ENCODE peak calls at places on chromosomes 11 and 22, in eight cellular contexts. One of them, this sample, is unnamed. For H3K4me1, the result is how much of the 10 kb centered on the place peaks cover.

GRCh38 chr22:18114495-18114894 is 3.9 kb downstream of the TUBA8 start:
- DNase-seq in aorta: no peak
- DNase-seq in breast epithelium: no peak
- DNase-seq in H1: no peak
- DNase-seq in IMR-90: no peak
- DNase-seq in endothelial cell of umbilical vein: no peak
- DNase-seq in lower lobe of right lung: no peak
- DNase-seq in Peyer's patch: no peak
- DNase-seq in this sample: no peak

GRCh38 chr11:96075532-96075959 is 151.6 kb upstream of the MTMR2 start:
- DNase-seq in aorta: no peak
- DNase-seq in breast epithelium: no peak
- DNase-seq in H1: no peak
- DNase-seq in IMR-90: peak
- DNase-seq in endothelial cell of umbilical vein: no peak
- DNase-seq in lower lobe of right lung: no peak
- DNase-seq in Peyer's patch: no peak
- DNase-seq in this sample: peak

GRCh38 chr11:67996622-67997459 is 7.1 kb downstream of the UNC93B1 start:
- DNase-seq in aorta: peak
- DNase-seq in breast epithelium: no peak
- DNase-seq in H1: peak
- DNase-seq in IMR-90: no peak
- DNase-seq in endothelial cell of umbilical vein: peak
- DNase-seq in lower lobe of right lung: peak
- DNase-seq in Peyer's patch: peak
- DNase-seq in this sample: peak

GRCh38 chr22:47114813-47115517 is 352.5 kb downstream of the TBC1D22A start:
- DNase-seq in aorta: peak
- DNase-seq in breast epithelium: no peak
- DNase-seq in H1: no peak
- DNase-seq in IMR-90: no peak
- DNase-seq in endothelial cell of umbilical vein: no peak
- DNase-seq in lower lobe of right lung: no peak
- DNase-seq in Peyer's patch: no peak
- DNase-seq in this sample: no peak

GRCh38 chr22:41561788-41562187 is 978 bp downstream of the CSDC2 start:
- DNase-seq in aorta: no peak
- DNase-seq in breast epithelium: no peak
- DNase-seq in H1: no peak
- DNase-seq in IMR-90: no peak
- DNase-seq in endothelial cell of umbilical vein: no peak
- DNase-seq in lower lobe of right lung: no peak
- DNase-seq in Peyer's patch: no peak
- DNase-seq in this sample: peak

GRCh38 chr11:116030697-116031331 is 526.6 kb upstream of the CADM1 start:
- DNase-seq in aorta: no peak
- DNase-seq in breast epithelium: no peak
- DNase-seq in H1: no peak
- DNase-seq in IMR-90: no peak
- DNase-seq in endothelial cell of umbilical vein: no peak
- DNase-seq in lower lobe of right lung: no peak
- DNase-seq in Peyer's patch: no peak
- DNase-seq in this sample: no peak

GRCh38 chr11:40819230-40819629 is 640.2 kb downstream of the LRRC4C start:
- DNase-seq in aorta: no peak
- DNase-seq in breast epithelium: no peak
- DNase-seq in H1: no peak
- DNase-seq in IMR-90: no peak
- DNase-seq in endothelial cell of umbilical vein: no peak
- DNase-seq in lower lobe of right lung: no peak
- DNase-seq in Peyer's patch: no peak
- DNase-seq in this sample: no peak

GRCh38 chr11:128715691-128716153 is 21.9 kb downstream of the FLI1 start:
- DNase-seq in aorta: no peak
- DNase-seq in breast epithelium: no peak
- DNase-seq in H1: no peak
- DNase-seq in IMR-90: peak
- DNase-seq in endothelial cell of umbilical vein: peak
- DNase-seq in lower lobe of right lung: no peak
- DNase-seq in Peyer's patch: no peak
- DNase-seq in this sample: no peak

GRCh38 chr11:77106321-77106720 is 3.7 kb downstream of the OMP start:
- DNase-seq in aorta: no peak
- DNase-seq in breast epithelium: no peak
- DNase-seq in H1: no peak
- DNase-seq in IMR-90: no peak
- DNase-seq in endothelial cell of umbilical vein: no peak
- DNase-seq in lower lobe of right lung: no peak
- DNase-seq in Peyer's patch: peak
- DNase-seq in this sample: no peak

GRCh38 chr11:36258730-36259360 is 30.4 kb downstream of the COMMD9 start:
- DNase-seq in aorta: peak
- DNase-seq in breast epithelium: no peak
- DNase-seq in H1: peak
- DNase-seq in IMR-90: peak
- DNase-seq in endothelial cell of umbilical vein: peak
- DNase-seq in lower lobe of right lung: no peak
- DNase-seq in Peyer's patch: no peak
- DNase-seq in this sample: peak

GRCh38 chr11:75259711-75260110 is 19.1 kb downstream of the TPBGL start:
- DNase-seq in aorta: peak
- DNase-seq in breast epithelium: no peak
- DNase-seq in H1: no peak
- DNase-seq in IMR-90: no peak
- DNase-seq in endothelial cell of umbilical vein: peak
- DNase-seq in lower lobe of right lung: no peak
- DNase-seq in Peyer's patch: peak
- DNase-seq in this sample: no peak

GRCh38 chr11:1162498-1163311 is 5.0 kb downstream of the MUC5AC start:
- DNase-seq in aorta: peak
- DNase-seq in breast epithelium: no peak
- DNase-seq in H1: no peak
- DNase-seq in IMR-90: no peak
- DNase-seq in endothelial cell of umbilical vein: no peak
- DNase-seq in lower lobe of right lung: no peak
- DNase-seq in Peyer's patch: peak
- DNase-seq in this sample: no peak

GRCh38 chr22:49291169-49291568 is 536.5 kb downstream of the BRD1 start:
- DNase-seq in aorta: no peak
- DNase-seq in breast epithelium: no peak
- DNase-seq in H1: no peak
- DNase-seq in IMR-90: no peak
- DNase-seq in endothelial cell of umbilical vein: no peak
- DNase-seq in lower lobe of right lung: no peak
- DNase-seq in Peyer's patch: peak
- DNase-seq in this sample: no peak

GRCh38 chr11:8826145-8826786 is 84.7 kb upstream of the AKIP1 start:
- DNase-seq in aorta: no peak
- DNase-seq in breast epithelium: no peak
- DNase-seq in H1: no peak
- DNase-seq in IMR-90: peak
- DNase-seq in endothelial cell of umbilical vein: peak
- DNase-seq in lower lobe of right lung: no peak
- DNase-seq in Peyer's patch: no peak
- DNase-seq in this sample: no peak

GRCh38 chr11:57704932-57705331 is 7.1 kb downstream of the MED19 start:
- DNase-seq in aorta: no peak
- DNase-seq in breast epithelium: no peak
- DNase-seq in H1: no peak
- DNase-seq in IMR-90: no peak
- DNase-seq in endothelial cell of umbilical vein: no peak
- DNase-seq in lower lobe of right lung: no peak
- DNase-seq in Peyer's patch: no peak
- DNase-seq in this sample: no peak

DNA sequence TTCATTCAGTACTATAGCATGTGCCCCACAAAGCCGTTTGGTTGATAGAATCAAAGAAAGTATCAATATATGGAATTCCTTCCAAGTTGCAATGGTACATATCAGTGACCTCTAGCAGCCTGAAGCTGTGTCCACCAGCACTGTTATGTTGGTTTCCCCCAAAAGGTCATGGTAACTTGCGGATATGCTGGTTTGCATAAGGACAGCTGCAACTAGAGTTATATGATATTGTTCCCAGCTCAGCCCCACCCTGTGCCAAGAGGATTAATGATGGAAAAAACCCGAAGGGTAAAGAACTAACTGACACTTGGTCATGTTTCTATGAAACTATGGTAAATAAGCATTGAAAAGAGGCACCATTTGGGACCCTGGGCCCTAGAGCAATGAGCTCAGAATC is 93.5 kb downstream of the PDHX start:
- DNase-seq in aorta: no peak
- DNase-seq in breast epithelium: no peak
- DNase-seq in H1: no peak
- DNase-seq in IMR-90: no peak
- DNase-seq in endothelial cell of umbilical vein: no peak
- DNase-seq in lower lobe of right lung: no peak
- DNase-seq in Peyer's patch: no peak
- DNase-seq in this sample: no peak
- H3K4me1 ChIP-seq in aorta: under half
- H3K4me1 ChIP-seq in breast epithelium: under half
- H3K4me1 ChIP-seq in H1: under half
- H3K4me1 ChIP-seq in IMR-90: under half
- H3K4me1 ChIP-seq in endothelial cell of umbilical vein: under half
- H3K4me1 ChIP-seq in lower lobe of right lung: under half
- H3K4me1 ChIP-seq in Peyer's patch: under half
- H3K4me1 ChIP-seq in this sample: under half

GRCh38 chr11:3902441-3902840 is 47.0 kb downstream of the STIM1 start:
- DNase-seq in aorta: no peak
- DNase-seq in breast epithelium: no peak
- DNase-seq in H1: no peak
- DNase-seq in IMR-90: no peak
- DNase-seq in endothelial cell of umbilical vein: no peak
- DNase-seq in lower lobe of right lung: no peak
- DNase-seq in Peyer's patch: no peak
- DNase-seq in this sample: no peak
- H3K4me1 ChIP-seq in aorta: under half
- H3K4me1 ChIP-seq in breast epithelium: under half
- H3K4me1 ChIP-seq in H1: under half
- H3K4me1 ChIP-seq in IMR-90: under half
- H3K4me1 ChIP-seq in endothelial cell of umbilical vein: under half
- H3K4me1 ChIP-seq in lower lobe of right lung: under half
- H3K4me1 ChIP-seq in Peyer's patch: under half
- H3K4me1 ChIP-seq in this sample: under half

GRCh38 chr11:60168306-60168705 is 14.6 kb downstream of the MS4A6A start:
- DNase-seq in aorta: no peak
- DNase-seq in breast epithelium: no peak
- DNase-seq in H1: no peak
- DNase-seq in IMR-90: no peak
- DNase-seq in endothelial cell of umbilical vein: no peak
- DNase-seq in lower lobe of right lung: no peak
- DNase-seq in Peyer's patch: no peak
- DNase-seq in this sample: no peak

GRCh38 chr11:60169264-60169915 is 13.5 kb downstream of the MS4A6A start:
- DNase-seq in aorta: no peak
- DNase-seq in breast epithelium: no peak
- DNase-seq in H1: no peak
- DNase-seq in IMR-90: no peak
- DNase-seq in endothelial cell of umbilical vein: peak
- DNase-seq in lower lobe of right lung: no peak
- DNase-seq in Peyer's patch: peak
- DNase-seq in this sample: peak

GRCh38 chr11:60170566-60170965 is 12.3 kb downstream of the MS4A6A start:
- DNase-seq in aorta: no peak
- DNase-seq in breast epithelium: no peak
- DNase-seq in H1: no peak
- DNase-seq in IMR-90: no peak
- DNase-seq in endothelial cell of umbilical vein: no peak
- DNase-seq in lower lobe of right lung: no peak
- DNase-seq in Peyer's patch: no peak
- DNase-seq in this sample: no peak

GRCh38 chr11:60175860-60176275 is 7.0 kb downstream of the MS4A6A start:
- DNase-seq in aorta: no peak
- DNase-seq in breast epithelium: no peak
- DNase-seq in H1: no peak
- DNase-seq in IMR-90: no peak
- DNase-seq in endothelial cell of umbilical vein: no peak
- DNase-seq in lower lobe of right lung: no peak
- DNase-seq in Peyer's patch: no peak
- DNase-seq in this sample: no peak

GRCh38 chr11:60172011-60172410 is 10.9 kb downstream of the MS4A6A start:
- DNase-seq in aorta: no peak
- DNase-seq in breast epithelium: no peak
- DNase-seq in H1: no peak
- DNase-seq in IMR-90: no peak
- DNase-seq in endothelial cell of umbilical vein: peak
- DNase-seq in lower lobe of right lung: no peak
- DNase-seq in Peyer's patch: no peak
- DNase-seq in this sample: no peak
- H3K4me1 ChIP-seq in aorta: under half
- H3K4me1 ChIP-seq in breast epithelium: under half
- H3K4me1 ChIP-seq in H1: under half
- H3K4me1 ChIP-seq in IMR-90: under half
- H3K4me1 ChIP-seq in endothelial cell of umbilical vein: under half
- H3K4me1 ChIP-seq in lower lobe of right lung: under half
- H3K4me1 ChIP-seq in Peyer's patch: under half
- H3K4me1 ChIP-seq in this sample: under half

GRCh38 chr22:38221908-38222796 is 20.4 kb downstream of the MAFF start:
- DNase-seq in aorta: no peak
- DNase-seq in breast epithelium: no peak
- DNase-seq in H1: no peak
- DNase-seq in IMR-90: no peak
- DNase-seq in endothelial cell of umbilical vein: no peak
- DNase-seq in lower lobe of right lung: no peak
- DNase-seq in Peyer's patch: no peak
- DNase-seq in this sample: no peak
- H3K4me1 ChIP-seq in aorta: under half
- H3K4me1 ChIP-seq in breast epithelium: under half
- H3K4me1 ChIP-seq in H1: under half
- H3K4me1 ChIP-seq in IMR-90: under half
- H3K4me1 ChIP-seq in endothelial cell of umbilical vein: under half
- H3K4me1 ChIP-seq in lower lobe of right lung: under half
- H3K4me1 ChIP-seq in Peyer's patch: under half
- H3K4me1 ChIP-seq in this sample: under half

DNA sequence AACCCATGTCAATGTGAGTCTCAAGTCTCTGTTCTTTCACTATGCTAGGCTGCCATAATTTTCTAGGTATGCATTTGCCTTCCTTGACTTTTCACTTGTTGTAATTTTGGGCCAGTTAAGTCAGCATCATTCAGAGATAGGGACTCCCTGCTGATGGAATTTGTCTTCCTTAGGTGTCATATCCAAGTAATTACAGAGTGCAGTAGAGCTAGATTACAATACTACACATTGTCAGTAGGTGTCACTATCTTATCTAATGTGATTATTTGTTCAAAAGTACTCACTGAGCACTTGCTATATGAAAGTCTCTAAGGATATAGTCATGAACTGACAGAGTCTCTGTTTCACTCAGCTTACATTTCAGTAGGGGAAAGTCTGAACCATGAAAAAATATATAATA is 25.0 kb upstream of the SYN3 start:
- DNase-seq in aorta: no peak
- DNase-seq in breast epithelium: no peak
- DNase-seq in H1: no peak
- DNase-seq in IMR-90: no peak
- DNase-seq in endothelial cell of umbilical vein: no peak
- DNase-seq in lower lobe of right lung: no peak
- DNase-seq in Peyer's patch: no peak
- DNase-seq in this sample: no peak
- H3K4me1 ChIP-seq in aorta: under half
- H3K4me1 ChIP-seq in breast epithelium: under half
- H3K4me1 ChIP-seq in H1: under half
- H3K4me1 ChIP-seq in IMR-90: under half
- H3K4me1 ChIP-seq in endothelial cell of umbilical vein: under half
- H3K4me1 ChIP-seq in lower lobe of right lung: under half
- H3K4me1 ChIP-seq in Peyer's patch: under half
- H3K4me1 ChIP-seq in this sample: under half

GRCh38 chr22:20550851-20551744 is 43.7 kb downstream of the MED15 start:
- DNase-seq in aorta: peak
- DNase-seq in breast epithelium: peak
- DNase-seq in H1: no peak
- DNase-seq in IMR-90: peak
- DNase-seq in endothelial cell of umbilical vein: peak
- DNase-seq in lower lobe of right lung: no peak
- DNase-seq in Peyer's patch: no peak
- DNase-seq in this sample: peak
- H3K4me1 ChIP-seq in aorta: under half
- H3K4me1 ChIP-seq in breast epithelium: under half
- H3K4me1 ChIP-seq in H1: under half
- H3K4me1 ChIP-seq in IMR-90: half or more
- H3K4me1 ChIP-seq in endothelial cell of umbilical vein: half or more
- H3K4me1 ChIP-seq in lower lobe of right lung: half or more
- H3K4me1 ChIP-seq in Peyer's patch: half or more
- H3K4me1 ChIP-seq in this sample: under half

This sample was measured in A673.